ENCODE peak calls at places on chromosomes 6 and 20, in seven cellular contexts. One of them, this sample, is unnamed.

GRCh38 chr6:83371428-83371827 is 59.4 kb downstream of the ME1 start:
- DNase-seq in T-cell: no peak
- DNase-seq in HepG2: no peak
- DNase-seq in stimulated activated CD4-positive, alpha-beta T cell treated with anti-CD3 and anti-CD28 coated beads, Interleukin-12 subunit alpha, Interleukin-12 subunit beta, amount 100 ng/mL, for 48 hours: no peak
- DNase-seq in HFF-Myc: no peak
- DNase-seq in GM04504: no peak
- DNase-seq in AG08395: peak; percentile 26
- DNase-seq in this sample: no peak

GRCh38 chr6:95670011-95670463 is 92.7 kb downstream of the MANEA start:
- DNase-seq in T-cell: no peak
- DNase-seq in HepG2: no peak
- DNase-seq in stimulated activated CD4-positive, alpha-beta T cell treated with anti-CD3 and anti-CD28 coated beads, Interleukin-12 subunit alpha, Interleukin-12 subunit beta, amount 100 ng/mL, for 48 hours: no peak
- DNase-seq in HFF-Myc: no peak
- DNase-seq in GM04504: no peak
- DNase-seq in AG08395: no peak
- DNase-seq in this sample: no peak

GRCh38 chr6:79145301-79145700 is 67.2 kb upstream of the PHIP start:
- DNase-seq in T-cell: no peak
- DNase-seq in HepG2: no peak
- DNase-seq in stimulated activated CD4-positive, alpha-beta T cell treated with anti-CD3 and anti-CD28 coated beads, Interleukin-12 subunit alpha, Interleukin-12 subunit beta, amount 100 ng/mL, for 48 hours: no peak
- DNase-seq in HFF-Myc: no peak
- DNase-seq in GM04504: no peak
- DNase-seq in AG08395: no peak
- DNase-seq in this sample: no peak

GRCh38 chr6:39269971-39270370 is 40.7 kb upstream of the KCNK5 start:
- DNase-seq in T-cell: no peak
- DNase-seq in HepG2: no peak
- DNase-seq in stimulated activated CD4-positive, alpha-beta T cell treated with anti-CD3 and anti-CD28 coated beads, Interleukin-12 subunit alpha, Interleukin-12 subunit beta, amount 100 ng/mL, for 48 hours: no peak
- DNase-seq in HFF-Myc: no peak
- DNase-seq in GM04504: no peak
- DNase-seq in AG08395: no peak
- DNase-seq in this sample: no peak

GRCh38 chr20:31569163-31570020 is 35.7 kb upstream of the ID1 start:
- DNase-seq in T-cell: peak; percentile 49
- DNase-seq in HepG2: peak; percentile 72
- DNase-seq in stimulated activated CD4-positive, alpha-beta T cell treated with anti-CD3 and anti-CD28 coated beads, Interleukin-12 subunit alpha, Interleukin-12 subunit beta, amount 100 ng/mL, for 48 hours: no peak
- DNase-seq in HFF-Myc: no peak
- DNase-seq in GM04504: no peak
- DNase-seq in AG08395: peak; percentile 33
- DNase-seq in this sample: peak; percentile 42

GRCh38 chr6:100001915-100002388 is 7.9 kb upstream of the MCHR2 start:
- DNase-seq in T-cell: no peak
- DNase-seq in HepG2: peak; percentile 24
- DNase-seq in stimulated activated CD4-positive, alpha-beta T cell treated with anti-CD3 and anti-CD28 coated beads, Interleukin-12 subunit alpha, Interleukin-12 subunit beta, amount 100 ng/mL, for 48 hours: peak; percentile 1
- DNase-seq in HFF-Myc: peak; percentile 21
- DNase-seq in GM04504: peak; percentile 36
- DNase-seq in AG08395: peak; percentile 74
- DNase-seq in this sample: peak; percentile 2

GRCh38 chr6:143241110-143241509 is 180.4 kb downstream of the AIG1 start:
- DNase-seq in T-cell: no peak
- DNase-seq in HepG2: no peak
- DNase-seq in stimulated activated CD4-positive, alpha-beta T cell treated with anti-CD3 and anti-CD28 coated beads, Interleukin-12 subunit alpha, Interleukin-12 subunit beta, amount 100 ng/mL, for 48 hours: no peak
- DNase-seq in HFF-Myc: no peak
- DNase-seq in GM04504: no peak
- DNase-seq in AG08395: no peak
- DNase-seq in this sample: no peak

GRCh38 chr6:158665332-158665731 is 15.5 kb downstream of the SYTL3 start:
- DNase-seq in T-cell: no peak
- DNase-seq in HepG2: no peak
- DNase-seq in stimulated activated CD4-positive, alpha-beta T cell treated with anti-CD3 and anti-CD28 coated beads, Interleukin-12 subunit alpha, Interleukin-12 subunit beta, amount 100 ng/mL, for 48 hours: no peak
- DNase-seq in HFF-Myc: no peak
- DNase-seq in GM04504: no peak
- DNase-seq in AG08395: no peak
- DNase-seq in this sample: no peak

GRCh38 chr6:34243901-34244884 is 4.6 kb downstream of the SMIM29 start:
- DNase-seq in T-cell: no peak
- DNase-seq in HepG2: peak; percentile 75
- DNase-seq in stimulated activated CD4-positive, alpha-beta T cell treated with anti-CD3 and anti-CD28 coated beads, Interleukin-12 subunit alpha, Interleukin-12 subunit beta, amount 100 ng/mL, for 48 hours: peak; percentile 53
- DNase-seq in HFF-Myc: peak; percentile 85
- DNase-seq in GM04504: peak; percentile 85
- DNase-seq in AG08395: peak; percentile 94
- DNase-seq in this sample: no peak

GRCh38 chr20:38202982-38203293 is 37.9 kb upstream of the TGM2 start:
- DNase-seq in T-cell: no peak
- DNase-seq in HepG2: no peak
- DNase-seq in stimulated activated CD4-positive, alpha-beta T cell treated with anti-CD3 and anti-CD28 coated beads, Interleukin-12 subunit alpha, Interleukin-12 subunit beta, amount 100 ng/mL, for 48 hours: no peak
- DNase-seq in HFF-Myc: no peak
- DNase-seq in GM04504: no peak
- DNase-seq in AG08395: no peak
- DNase-seq in this sample: no peak

GRCh38 chr20:6583134-6583738 is 184.2 kb upstream of the BMP2 start:
- DNase-seq in T-cell: no peak
- DNase-seq in HepG2: peak; percentile 61
- DNase-seq in stimulated activated CD4-positive, alpha-beta T cell treated with anti-CD3 and anti-CD28 coated beads, Interleukin-12 subunit alpha, Interleukin-12 subunit beta, amount 100 ng/mL, for 48 hours: no peak
- DNase-seq in HFF-Myc: peak; percentile 50
- DNase-seq in GM04504: peak; percentile 35
- DNase-seq in AG08395: peak; percentile 68
- DNase-seq in this sample: no peak

GRCh38 chr6:139330841-139331500 is 39.2 kb upstream of the TXLNB start:
- DNase-seq in T-cell: no peak
- DNase-seq in HepG2: no peak
- DNase-seq in stimulated activated CD4-positive, alpha-beta T cell treated with anti-CD3 and anti-CD28 coated beads, Interleukin-12 subunit alpha, Interleukin-12 subunit beta, amount 100 ng/mL, for 48 hours: no peak
- DNase-seq in HFF-Myc: no peak
- DNase-seq in GM04504: no peak
- DNase-seq in AG08395: no peak
- DNase-seq in this sample: no peak

GRCh38 chr20:19688031-19688806 is 69.8 kb upstream of the RIN2 start:
- DNase-seq in T-cell: no peak
- DNase-seq in HepG2: peak; percentile 63
- DNase-seq in stimulated activated CD4-positive, alpha-beta T cell treated with anti-CD3 and anti-CD28 coated beads, Interleukin-12 subunit alpha, Interleukin-12 subunit beta, amount 100 ng/mL, for 48 hours: no peak
- DNase-seq in HFF-Myc: peak; percentile 54
- DNase-seq in GM04504: peak; percentile 78
- DNase-seq in AG08395: peak; percentile 96
- DNase-seq in this sample: no peak

GRCh38 chr6:56540232-56540631 is 102.5 kb downstream of the DST start:
- DNase-seq in T-cell: no peak
- DNase-seq in HepG2: no peak
- DNase-seq in stimulated activated CD4-positive, alpha-beta T cell treated with anti-CD3 and anti-CD28 coated beads, Interleukin-12 subunit alpha, Interleukin-12 subunit beta, amount 100 ng/mL, for 48 hours: no peak
- DNase-seq in HFF-Myc: no peak
- DNase-seq in GM04504: no peak
- DNase-seq in AG08395: no peak
- DNase-seq in this sample: no peak

GRCh38 chr6:78629154-78629721 is 238.1 kb upstream of the IRAK1BP1 start:
- DNase-seq in T-cell: no peak
- DNase-seq in HepG2: no peak
- DNase-seq in stimulated activated CD4-positive, alpha-beta T cell treated with anti-CD3 and anti-CD28 coated beads, Interleukin-12 subunit alpha, Interleukin-12 subunit beta, amount 100 ng/mL, for 48 hours: no peak
- DNase-seq in HFF-Myc: no peak
- DNase-seq in GM04504: no peak
- DNase-seq in AG08395: peak; percentile 52
- DNase-seq in this sample: no peak

GRCh38 chr20:56343861-56344381 is 14.9 kb upstream of the FAM210B start:
- DNase-seq in T-cell: peak; percentile 31
- DNase-seq in HepG2: no peak
- DNase-seq in stimulated activated CD4-positive, alpha-beta T cell treated with anti-CD3 and anti-CD28 coated beads, Interleukin-12 subunit alpha, Interleukin-12 subunit beta, amount 100 ng/mL, for 48 hours: no peak
- DNase-seq in HFF-Myc: no peak
- DNase-seq in GM04504: no peak
- DNase-seq in AG08395: peak; percentile 66
- DNase-seq in this sample: no peak

GRCh38 chr20:63241272-63241671 is 5.6 kb downstream of the BIRC7 start:
- DNase-seq in T-cell: no peak
- DNase-seq in HepG2: no peak
- DNase-seq in stimulated activated CD4-positive, alpha-beta T cell treated with anti-CD3 and anti-CD28 coated beads, Interleukin-12 subunit alpha, Interleukin-12 subunit beta, amount 100 ng/mL, for 48 hours: no peak
- DNase-seq in HFF-Myc: no peak
- DNase-seq in GM04504: no peak
- DNase-seq in AG08395: no peak
- DNase-seq in this sample: no peak

GRCh38 chr20:47263502-47264084 is 92.9 kb downstream of the ZMYND8 start:
- DNase-seq in T-cell: no peak
- DNase-seq in HepG2: no peak
- DNase-seq in stimulated activated CD4-positive, alpha-beta T cell treated with anti-CD3 and anti-CD28 coated beads, Interleukin-12 subunit alpha, Interleukin-12 subunit beta, amount 100 ng/mL, for 48 hours: no peak
- DNase-seq in HFF-Myc: no peak
- DNase-seq in GM04504: no peak
- DNase-seq in AG08395: no peak
- DNase-seq in this sample: no peak

GRCh38 chr20:23078994-23079364 is 7.1 kb downstream of the CD93 start:
- DNase-seq in T-cell: no peak
- DNase-seq in HepG2: peak; percentile 16
- DNase-seq in stimulated activated CD4-positive, alpha-beta T cell treated with anti-CD3 and anti-CD28 coated beads, Interleukin-12 subunit alpha, Interleukin-12 subunit beta, amount 100 ng/mL, for 48 hours: no peak
- DNase-seq in HFF-Myc: no peak
- DNase-seq in GM04504: no peak
- DNase-seq in AG08395: no peak
- DNase-seq in this sample: no peak

GRCh38 chr6:106084973-106085686 is 1.0 kb upstream of the PRDM1 start:
- DNase-seq in T-cell: no peak
- DNase-seq in HepG2: no peak
- DNase-seq in stimulated activated CD4-positive, alpha-beta T cell treated with anti-CD3 and anti-CD28 coated beads, Interleukin-12 subunit alpha, Interleukin-12 subunit beta, amount 100 ng/mL, for 48 hours: no peak
- DNase-seq in HFF-Myc: peak; percentile 54
- DNase-seq in GM04504: no peak
- DNase-seq in AG08395: no peak
- DNase-seq in this sample: no peak

GRCh38 chr6:166032366-166033171 is 135.1 kb downstream of the TBXT start:
- DNase-seq in T-cell: no peak
- DNase-seq in HepG2: no peak
- DNase-seq in stimulated activated CD4-positive, alpha-beta T cell treated with anti-CD3 and anti-CD28 coated beads, Interleukin-12 subunit alpha, Interleukin-12 subunit beta, amount 100 ng/mL, for 48 hours: no peak
- DNase-seq in HFF-Myc: no peak
- DNase-seq in GM04504: peak; percentile 50
- DNase-seq in AG08395: peak; percentile 71
- DNase-seq in this sample: no peak